ENCODE peak calls at places on chromosome 10, in four cellular contexts. V, G, B and A are unnamed samples.

GRCh38 chr10:58647366-58647765 is 134.7 kb downstream of the BICC1 start:
- DNase-seq in V (no peak), G (no peak), B (no peak), A (no peak)

GRCh38 chr10:95241533-95241932 is 47.5 kb downstream of the ACSM6 start:
- DNase-seq in V (no peak), G (no peak), B (no peak), A (no peak)

GRCh38 chr10:124283215-124284046 is 135.3 kb downstream of the OAT start:
- DNase-seq in V (no peak), G (no peak), B (no peak), A (no peak)

GRCh38 chr10:118960166-118961090 is 69.1 kb upstream of the NANOS1 start:
- DNase-seq in V (no peak), G (no peak), B (no peak), A (no peak)

GRCh38 chr10:454860-455259 is 234.6 kb downstream of the DIP2C start:
- DNase-seq in V (no peak), G (peak), B (no peak), A (peak)

GRCh38 chr10:91552706-91553105 is 80.2 kb downstream of the PPP1R3C start:
- DNase-seq in V (no peak), G (peak), B (no peak), A (peak)

GRCh38 chr10:6513509-6513908 is 66.6 kb downstream of the PRKCQ start:
- DNase-seq in V (no peak), G (no peak), B (no peak), A (no peak)

GRCh38 chr10:112307631-112308502 is 24.7 kb downstream of the TECTB start:
- DNase-seq in V (peak), G (no peak), B (peak), A (peak)

GRCh38 chr10:63346015-63346441 is 119.7 kb downstream of the JMJD1C start:
- DNase-seq in V (peak), G (no peak), B (no peak), A (no peak)

GRCh38 chr10:114508376-114508775 is 104.1 kb upstream of the AFAP1L2 start:
- DNase-seq in V (peak), G (no peak), B (no peak), A (no peak)

GRCh38 chr10:92689663-92690210 is at the start of gene HHEX:
- DNase-seq in V (peak), G (no peak), B (peak), A (peak)

GRCh38 chr10:62582804-62583208 is 208.6 kb downstream of the ZNF365 start:
- DNase-seq in V (no peak), G (no peak), B (no peak), A (no peak)

DNA sequence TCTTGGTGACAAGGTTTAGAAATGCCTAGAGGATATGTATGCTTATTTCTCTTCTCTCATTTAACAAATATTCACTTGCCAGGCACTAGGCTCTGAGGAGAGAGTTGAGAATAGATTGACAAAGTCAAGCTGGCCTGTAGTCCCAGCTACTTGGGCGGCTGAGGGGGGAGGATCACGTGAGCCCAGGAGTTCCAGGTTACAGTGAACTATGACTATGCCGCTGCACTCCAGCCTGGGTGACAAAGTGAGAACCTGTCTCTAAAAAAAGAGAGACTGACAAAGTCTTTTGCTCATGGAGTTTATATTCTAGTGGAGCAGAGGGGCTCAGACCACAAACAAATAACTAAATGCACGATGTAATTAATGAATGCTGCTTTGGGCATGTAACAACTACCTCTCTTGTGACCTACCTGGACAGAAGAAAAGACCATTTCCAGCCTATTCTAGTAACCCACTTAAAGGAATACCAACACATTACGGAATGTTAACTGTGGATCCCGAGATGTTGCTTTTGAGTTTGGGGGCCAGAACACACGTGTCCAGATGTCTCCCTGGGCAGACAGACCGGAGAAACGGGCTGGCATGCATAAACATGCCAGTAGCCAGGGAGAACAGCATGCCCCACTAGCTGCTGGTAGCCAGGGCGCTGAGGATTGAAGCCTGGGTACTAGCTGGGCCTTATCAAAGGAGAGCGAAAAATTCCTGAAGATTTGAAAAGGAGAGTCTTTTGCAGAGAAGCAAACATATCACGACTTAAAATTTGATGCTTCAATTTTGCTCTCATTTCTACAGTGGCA is 2.6 kb upstream of the BMPR1A start:
- DNase-seq in V (no peak), G (no peak), B (no peak), A (no peak)
- TF ChIP-seq TCF7L2 in V (no peak), G (no peak), B (no peak), A (no peak)

GRCh38 chr10:24223953-24224352 is 15.0 kb downstream of the KIAA1217 start:
- DNase-seq in V (no peak), G (no peak), B (no peak), A (no peak)
- TF ChIP-seq TCF7L2 in V (no peak), G (no peak), B (no peak), A (no peak)

GRCh38 chr10:32350811-32351342 is 3.9 kb upstream of the EPC1 start:
- DNase-seq in V (no peak), G (no peak), B (no peak), A (no peak)
- TF ChIP-seq TCF7L2 in V (no peak), G (no peak), B (no peak), A (no peak)

GRCh38 chr10:78706986-78707500 is 361.7 kb upstream of the ZMIZ1 start:
- DNase-seq in V (no peak), G (no peak), B (no peak), A (no peak)

GRCh38 chr10:78700816-78701520 is 367.8 kb upstream of the ZMIZ1 start:
- DNase-seq in V (no peak), G (no peak), B (no peak), A (no peak)

GRCh38 chr10:78703581-78703980 is 365.2 kb upstream of the ZMIZ1 start:
- DNase-seq in V (no peak), G (no peak), B (no peak), A (no peak)

GRCh38 chr10:78707745-78708144 is 361.0 kb upstream of the ZMIZ1 start:
- DNase-seq in V (no peak), G (no peak), B (no peak), A (no peak)

GRCh38 chr10:78706256-78706655 is 362.5 kb upstream of the ZMIZ1 start:
- DNase-seq in V (no peak), G (peak), B (no peak), A (no peak)
- TF ChIP-seq TCF7L2 in V (no peak), G (no peak), B (no peak), A (no peak)

GRCh38 chr10:132274986-132275385 is 32.8 kb downstream of the STK32C start:
- DNase-seq in V (no peak), G (no peak), B (no peak), A (no peak)

GRCh38 chr10:132276179-132276675 is 31.5 kb downstream of the STK32C start:
- DNase-seq in V (no peak), G (no peak), B (no peak), A (no peak)

GRCh38 chr10:132276706-132277105 is 31.0 kb downstream of the STK32C start:
- DNase-seq in V (no peak), G (no peak), B (no peak), A (no peak)

GRCh38 chr10:132275426-132276178 is 32.1 kb downstream of the STK32C start:
- DNase-seq in V (no peak), G (no peak), B (no peak), A (no peak)

DNA sequence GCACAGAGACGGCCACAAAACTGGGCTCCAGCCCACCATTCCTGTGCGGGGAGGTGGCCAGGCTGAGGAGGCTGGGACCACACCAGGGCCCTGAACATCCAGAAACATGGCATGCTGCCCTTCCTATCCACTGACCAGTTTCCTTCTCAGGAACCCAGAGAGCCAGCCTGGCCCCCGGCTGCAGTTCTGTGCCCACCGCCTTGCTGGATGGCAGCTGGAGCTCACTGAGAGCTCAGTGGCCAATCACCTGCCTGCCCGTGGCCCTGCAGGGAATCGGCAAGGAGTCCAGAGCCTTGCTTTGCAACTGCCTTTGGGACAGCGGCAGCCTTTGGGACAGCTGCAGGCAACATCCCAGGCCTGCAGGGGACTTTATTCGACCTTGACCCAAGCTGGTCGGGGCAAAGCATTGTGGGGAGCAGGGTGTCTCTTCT is 30.4 kb downstream of the STK32C start:
- DNase-seq in V (no peak), G (no peak), B (no peak), A (no peak)
- TF ChIP-seq TCF7L2 in V (no peak), G (no peak), B (no peak), A (no peak)

DNA sequence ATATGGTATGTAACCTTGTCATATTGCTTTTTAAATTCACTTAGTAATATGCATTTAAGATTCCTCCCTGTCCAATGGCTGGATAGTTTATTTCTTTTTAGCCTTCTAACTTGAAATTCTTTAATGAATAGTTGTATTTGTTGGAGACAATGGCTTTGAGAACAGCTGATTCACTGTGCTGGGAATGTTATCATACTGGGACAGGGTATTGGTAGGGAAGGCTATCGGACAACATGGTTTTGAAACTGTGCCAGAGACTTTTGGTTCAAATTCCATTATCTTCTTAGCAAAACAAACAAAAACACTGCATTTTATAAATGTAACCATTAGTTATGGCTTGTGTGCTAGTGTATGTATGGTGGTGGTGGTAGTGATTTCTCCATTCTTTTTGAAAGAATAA is 517.1 kb upstream of the ANKRD30A start:
- DNase-seq in V (peak), G (no peak), B (no peak), A (no peak)
- TF ChIP-seq TCF7L2 in V (no peak), G (no peak), B (no peak), A (no peak)

DNA sequence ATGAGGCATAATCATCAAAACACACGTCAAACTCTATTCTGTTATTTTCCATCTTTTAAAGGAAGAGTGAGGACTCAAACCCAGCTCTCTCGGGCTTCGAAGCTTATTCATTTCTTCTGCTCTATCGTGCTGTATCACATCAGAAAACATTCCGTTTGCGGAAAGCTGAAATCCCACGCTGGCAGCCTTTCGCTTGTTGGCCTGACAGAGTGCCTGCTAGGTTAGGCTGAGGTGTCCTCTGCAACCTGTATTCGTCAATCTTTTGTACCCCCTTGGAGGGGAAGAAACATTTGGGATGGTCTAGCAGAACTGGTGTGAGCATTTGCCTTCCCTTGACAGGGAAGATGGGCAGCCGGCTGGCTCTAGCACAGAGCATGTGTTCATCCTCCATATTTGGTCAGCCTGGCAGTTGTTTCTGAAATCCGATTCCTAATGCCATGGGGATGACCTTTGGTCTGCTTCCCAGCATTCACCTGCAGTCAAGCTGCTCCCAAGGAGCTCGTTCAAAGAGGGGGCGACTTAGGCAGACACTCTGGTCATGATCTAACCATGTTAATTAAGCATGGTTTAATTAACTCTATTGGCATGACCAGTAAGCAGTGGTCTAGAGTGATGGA is 55.2 kb downstream of the TACC2 start:
- DNase-seq in V (peak), G (no peak), B (no peak), A (no peak)
- TF ChIP-seq TCF7L2 in V (no peak), G (no peak), B (no peak), A (no peak)